ENCODE peak calls at places on chromosomes 7 and 10, in six cellular contexts. One of them, this sample, is unnamed.

GRCh38 chr7:102897211-102897621 is 15.6 kb upstream of the LRRC17 start:
- DNase-seq in activated CD4-positive, alpha-beta T cell treated with anti-CD3 and anti-CD28 coated beads, Interleukin-2, amount 50 U/mL, for 1 hour: no peak
- DNase-seq in fibroblast of lung: peak; percentile 46
- DNase-seq in Daoy: no peak
- DNase-seq in AG09319: no peak
- DNase-seq in astrocyte of the spinal cord: no peak
- DNase-seq in this sample: no peak

GRCh38 chr10:74658511-74658910 is 167.9 kb upstream of the KAT6B start:
- DNase-seq in fibroblast of lung: no peak
- DNase-seq in astrocyte of the spinal cord: no peak
- DNase-seq in AG09319: no peak
- DNase-seq in Daoy: no peak
- DNase-seq in activated CD4-positive, alpha-beta T cell treated with anti-CD3 and anti-CD28 coated beads, Interleukin-2, amount 50 U/mL, for 1 hour: no peak
- DNase-seq in this sample: no peak

GRCh38 chr10:29681700-29682444 is 47.1 kb upstream of the SVIL start:
- DNase-seq in astrocyte of the spinal cord: no peak
- DNase-seq in Daoy: no peak
- DNase-seq in activated CD4-positive, alpha-beta T cell treated with anti-CD3 and anti-CD28 coated beads, Interleukin-2, amount 50 U/mL, for 1 hour: peak; percentile 48
- DNase-seq in AG09319: no peak
- DNase-seq in fibroblast of lung: no peak
- DNase-seq in this sample: no peak

GRCh38 chr10:73873843-73874215 is 526 bp downstream of the CAMK2G start:
- DNase-seq in astrocyte of the spinal cord: no peak
- DNase-seq in AG09319: no peak
- DNase-seq in activated CD4-positive, alpha-beta T cell treated with anti-CD3 and anti-CD28 coated beads, Interleukin-2, amount 50 U/mL, for 1 hour: no peak
- DNase-seq in fibroblast of lung: no peak
- DNase-seq in Daoy: no peak
- DNase-seq in this sample: no peak

GRCh38 chr10:56653289-56653688 is 292.2 kb upstream of the ZWINT start:
- DNase-seq in Daoy: no peak
- DNase-seq in activated CD4-positive, alpha-beta T cell treated with anti-CD3 and anti-CD28 coated beads, Interleukin-2, amount 50 U/mL, for 1 hour: no peak
- DNase-seq in AG09319: no peak
- DNase-seq in astrocyte of the spinal cord: no peak
- DNase-seq in fibroblast of lung: no peak
- DNase-seq in this sample: no peak

GRCh38 chr10:119517235-119518141 is 25.0 kb downstream of the RGS10 start:
- DNase-seq in activated CD4-positive, alpha-beta T cell treated with anti-CD3 and anti-CD28 coated beads, Interleukin-2, amount 50 U/mL, for 1 hour: peak; percentile 62
- DNase-seq in astrocyte of the spinal cord: peak; percentile 34
- DNase-seq in fibroblast of lung: no peak
- DNase-seq in AG09319: no peak
- DNase-seq in Daoy: peak; percentile 57
- DNase-seq in this sample: no peak

GRCh38 chr10:74050653-74051052 is 52.7 kb downstream of the VCL start:
- DNase-seq in astrocyte of the spinal cord: no peak
- DNase-seq in fibroblast of lung: no peak
- DNase-seq in activated CD4-positive, alpha-beta T cell treated with anti-CD3 and anti-CD28 coated beads, Interleukin-2, amount 50 U/mL, for 1 hour: no peak
- DNase-seq in Daoy: no peak
- DNase-seq in AG09319: no peak
- DNase-seq in this sample: no peak

GRCh38 chr7:43639858-43640491 is 57.1 kb downstream of the STK17A start:
- DNase-seq in astrocyte of the spinal cord: peak; percentile 96
- DNase-seq in activated CD4-positive, alpha-beta T cell treated with anti-CD3 and anti-CD28 coated beads, Interleukin-2, amount 50 U/mL, for 1 hour: no peak
- DNase-seq in fibroblast of lung: peak; percentile 89
- DNase-seq in Daoy: peak; percentile 92
- DNase-seq in AG09319: peak; percentile 75
- DNase-seq in this sample: no peak

GRCh38 chr10:77087406-77087805 is 550.2 kb downstream of the KCNMA1 start:
- DNase-seq in AG09319: no peak
- DNase-seq in fibroblast of lung: no peak
- DNase-seq in astrocyte of the spinal cord: peak; percentile 8
- DNase-seq in activated CD4-positive, alpha-beta T cell treated with anti-CD3 and anti-CD28 coated beads, Interleukin-2, amount 50 U/mL, for 1 hour: no peak
- DNase-seq in Daoy: peak; percentile 6
- DNase-seq in this sample: no peak

GRCh38 chr7:47751068-47751467 is 169.2 kb upstream of the TNS3 start:
- DNase-seq in AG09319: no peak
- DNase-seq in activated CD4-positive, alpha-beta T cell treated with anti-CD3 and anti-CD28 coated beads, Interleukin-2, amount 50 U/mL, for 1 hour: no peak
- DNase-seq in astrocyte of the spinal cord: no peak
- DNase-seq in fibroblast of lung: no peak
- DNase-seq in Daoy: no peak
- DNase-seq in this sample: no peak

GRCh38 chr10:112115781-112116385 is 67.7 kb downstream of the GPAM start:
- DNase-seq in Daoy: peak; percentile 11
- DNase-seq in activated CD4-positive, alpha-beta T cell treated with anti-CD3 and anti-CD28 coated beads, Interleukin-2, amount 50 U/mL, for 1 hour: peak; percentile 28
- DNase-seq in astrocyte of the spinal cord: no peak
- DNase-seq in fibroblast of lung: peak; percentile 3
- DNase-seq in AG09319: no peak
- DNase-seq in this sample: no peak

GRCh38 chr10:86064219-86064618 is 302.4 kb downstream of the GRID1 start:
- DNase-seq in activated CD4-positive, alpha-beta T cell treated with anti-CD3 and anti-CD28 coated beads, Interleukin-2, amount 50 U/mL, for 1 hour: no peak
- DNase-seq in astrocyte of the spinal cord: no peak
- DNase-seq in Daoy: no peak
- DNase-seq in fibroblast of lung: no peak
- DNase-seq in AG09319: no peak
- DNase-seq in this sample: no peak

GRCh38 chr7:88306590-88307048 is at the start of gene STEAP4:
- DNase-seq in Daoy: peak; percentile 9
- DNase-seq in activated CD4-positive, alpha-beta T cell treated with anti-CD3 and anti-CD28 coated beads, Interleukin-2, amount 50 U/mL, for 1 hour: no peak
- DNase-seq in fibroblast of lung: peak; percentile 67
- DNase-seq in AG09319: peak; percentile 18
- DNase-seq in astrocyte of the spinal cord: peak; percentile 39
- DNase-seq in this sample: no peak

GRCh38 chr7:135741905-135742304 is 6.7 kb downstream of the FAM180A start:
- DNase-seq in fibroblast of lung: no peak
- DNase-seq in AG09319: no peak
- DNase-seq in activated CD4-positive, alpha-beta T cell treated with anti-CD3 and anti-CD28 coated beads, Interleukin-2, amount 50 U/mL, for 1 hour: no peak
- DNase-seq in Daoy: no peak
- DNase-seq in astrocyte of the spinal cord: no peak
- DNase-seq in this sample: no peak

GRCh38 chr10:86857097-86857825 is 100.2 kb downstream of the MMRN2 start:
- DNase-seq in fibroblast of lung: peak; percentile 47
- DNase-seq in astrocyte of the spinal cord: peak; percentile 10
- DNase-seq in AG09319: no peak
- DNase-seq in activated CD4-positive, alpha-beta T cell treated with anti-CD3 and anti-CD28 coated beads, Interleukin-2, amount 50 U/mL, for 1 hour: no peak
- DNase-seq in Daoy: peak; percentile 7
- DNase-seq in this sample: no peak

GRCh38 chr7:26267631-26268166 is 24.0 kb upstream of the SNX10 start:
- DNase-seq in Daoy: no peak
- DNase-seq in fibroblast of lung: no peak
- DNase-seq in astrocyte of the spinal cord: no peak
- DNase-seq in AG09319: no peak
- DNase-seq in activated CD4-positive, alpha-beta T cell treated with anti-CD3 and anti-CD28 coated beads, Interleukin-2, amount 50 U/mL, for 1 hour: no peak
- DNase-seq in this sample: no peak